ENCODE peak calls at places on chromosomes 1 and 21, in six cellular contexts. A is foreskin fibroblast, L is astrocyte of the spinal cord, U is psoas muscle, W is adrenal gland, S is AG04449. E is an unnamed sample.

GRCh38 chr1:145824499-145824842 is 471 bp downstream of the POLR3C start:
- DNase-seq in A (no peak), L (peak; percentile 11), U (no peak), W (no peak), S (no peak), E (no peak)

GRCh38 chr1:29851666-29852065 is 615.3 kb downstream of the PTPRU start:
- DNase-seq in A (no peak), L (no peak), U (no peak), W (no peak), S (no peak), E (no peak)

GRCh38 chr1:92953491-92953890 is 7.8 kb downstream of the DIPK1A start:
- DNase-seq in A (no peak), L (no peak), U (no peak), W (no peak), S (no peak), E (no peak)

GRCh38 chr1:160401972-160402795 is 1.8 kb downstream of the VANGL2 start:
- DNase-seq in A (no peak), L (no peak), U (no peak), W (no peak), S (no peak), E (no peak)

GRCh38 chr1:179178135-179178630 is 51.3 kb downstream of the ABL2 start:
- DNase-seq in A (no peak), L (no peak), U (no peak), W (no peak), S (no peak), E (no peak)

GRCh38 chr1:174262747-174263241 is 103.5 kb downstream of the RABGAP1L start:
- DNase-seq in A (peak; percentile 66), L (peak; percentile 76), U (no peak), W (no peak), S (no peak), E (no peak)

GRCh38 chr1:234891427-234891826 is 237.2 kb downstream of the TOMM20 start:
- DNase-seq in A (no peak), L (no peak), U (no peak), W (no peak), S (no peak), E (no peak)

GRCh38 chr1:26017606-26018005 is 4.0 kb upstream of the EXTL1 start:
- DNase-seq in A (no peak), L (no peak), U (no peak), W (no peak), S (peak; percentile 74), E (peak; percentile 30)

GRCh38 chr1:15736666-15737229 is 690 bp downstream of the SLC25A34 start:
- DNase-seq in A (no peak), L (no peak), U (no peak), W (no peak), S (no peak), E (no peak)

GRCh38 chr1:66696771-66697170 is 55.5 kb upstream of the DYNLT5 start:
- DNase-seq in A (no peak), L (no peak), U (no peak), W (no peak), S (no peak), E (no peak)

GRCh38 chr1:3992103-3992556 is 92.1 kb upstream of the C1orf174 start:
- DNase-seq in A (peak; percentile 2), L (no peak), U (no peak), W (no peak), S (no peak), E (no peak)

GRCh38 chr1:201900476-201900875 is 11.8 kb downstream of the SHISA4 start:
- DNase-seq in A (no peak), L (no peak), U (no peak), W (no peak), S (no peak), E (no peak)

GRCh38 chr1:169680377-169681019 is 30.9 kb downstream of the SELL start:
- DNase-seq in A (no peak), L (no peak), U (no peak), W (no peak), S (no peak), E (no peak)

GRCh38 chr1:222769181-222769580 is 32.2 kb downstream of the FAM177B start:
- DNase-seq in A (no peak), L (no peak), U (no peak), W (no peak), S (no peak), E (no peak)

GRCh38 chr1:53899206-53899628 is 5.2 kb downstream of the DIO1 start:
- DNase-seq in A (no peak), L (peak; percentile 87), U (peak; percentile 29), W (peak; percentile 49), S (no peak), E (peak; percentile 39)

GRCh38 chr1:3611170-3612019 is at the start of gene MEGF6:
- DNase-seq in A (peak; percentile 58), L (peak; percentile 19), U (peak; percentile 69), W (peak; percentile 43), S (no peak), E (peak; percentile 70)

GRCh38 chr1:111399792-111400610 is 27.5 kb downstream of the OVGP1 start:
- DNase-seq in A (peak; percentile 78), L (peak; percentile 47), U (no peak), W (peak; percentile 36), S (no peak), E (no peak)

GRCh38 chr1:29698626-29699025 is 462.3 kb downstream of the PTPRU start:
- DNase-seq in A (no peak), L (no peak), U (no peak), W (no peak), S (no peak), E (no peak)

GRCh38 chr21:45001134-45002095 is 61.6 kb downstream of the SLX9 start:
- DNase-seq in A (peak; percentile 79), L (peak; percentile 68), U (peak; percentile 88), W (peak; percentile 90), S (no peak), E (no peak)

GRCh38 chr1:167342846-167343245 is 122.2 kb downstream of the POU2F1 start:
- DNase-seq in A (no peak), L (no peak), U (no peak), W (no peak), S (no peak), E (no peak)

GRCh38 chr21:21111309-21111920 is 113.2 kb downstream of the NCAM2 start:
- DNase-seq in A (no peak), L (no peak), U (no peak), W (no peak), S (no peak), E (no peak)

GRCh38 chr1:6209661-6210605 is 4.0 kb downstream of the RNF207 start:
- DNase-seq in A (no peak), L (no peak), U (no peak), W (no peak), S (no peak), E (no peak)
- H3K4me3 ChIP-seq in A (peak overlapping the region; percentile 24), L (peak overlapping the region; percentile 35), U (peak overlapping the region; percentile 65), W (no peak overlapping the region), S (peak overlapping the region; percentile 57), E (no peak overlapping the region)

GRCh38 chr1:153922838-153923652 is at the start of gene GATAD2B:
- DNase-seq in A (peak; percentile 100), L (peak; percentile 100), U (peak; percentile 99), W (peak; percentile 100), S (peak; percentile 100), E (peak; percentile 100)
- H3K4me3 ChIP-seq in A (peak within 1 kb of the TSS; percentile 58), L (peak within 1 kb of the TSS; percentile 88), U (peak within 1 kb of the TSS; percentile 72), W (no peak within 1 kb of the TSS), S (peak within 1 kb of the TSS; percentile 96), E (peak within 1 kb of the TSS; percentile 95)

GRCh38 chr1:225919906-225920305 is 4.1 kb downstream of the PYCR2 start:
- DNase-seq in A (peak; percentile 92), L (peak; percentile 85), U (peak; percentile 62), W (peak; percentile 89), S (peak; percentile 33), E (no peak)

GRCh38 chr1:225923692-225924555 is at the start of gene PYCR2:
- DNase-seq in A (peak; percentile 99), L (peak; percentile 97), U (peak; percentile 97), W (peak; percentile 95), S (peak; percentile 75), E (peak; percentile 95)

GRCh38 chr1:225918280-225918679 is 5.8 kb downstream of the PYCR2 start:
- DNase-seq in A (no peak), L (no peak), U (no peak), W (no peak), S (no peak), E (no peak)

GRCh38 chr1:225923381-225923691 is 714 bp downstream of the PYCR2 start:
- DNase-seq in A (no peak), L (no peak), U (no peak), W (no peak), S (no peak), E (no peak)

GRCh38 chr1:225921734-225922709 is 2.0 kb downstream of the PYCR2 start:
- DNase-seq in A (no peak), L (no peak), U (no peak), W (no peak), S (no peak), E (no peak)
- H3K4me3 ChIP-seq in A (no peak overlapping the region), L (no peak overlapping the region), U (no peak overlapping the region), W (no peak overlapping the region), S (no peak overlapping the region), E (no peak overlapping the region)

GRCh38 chr1:11730429-11730861 is 5.5 kb upstream of the AGTRAP start:
- DNase-seq in A (peak; percentile 72), L (no peak), U (no peak), W (no peak), S (no peak), E (no peak)
- H3K4me3 ChIP-seq in A (no peak overlapping the region), L (no peak overlapping the region), U (no peak overlapping the region), W (no peak overlapping the region), S (no peak overlapping the region), E (no peak overlapping the region)

DNA sequence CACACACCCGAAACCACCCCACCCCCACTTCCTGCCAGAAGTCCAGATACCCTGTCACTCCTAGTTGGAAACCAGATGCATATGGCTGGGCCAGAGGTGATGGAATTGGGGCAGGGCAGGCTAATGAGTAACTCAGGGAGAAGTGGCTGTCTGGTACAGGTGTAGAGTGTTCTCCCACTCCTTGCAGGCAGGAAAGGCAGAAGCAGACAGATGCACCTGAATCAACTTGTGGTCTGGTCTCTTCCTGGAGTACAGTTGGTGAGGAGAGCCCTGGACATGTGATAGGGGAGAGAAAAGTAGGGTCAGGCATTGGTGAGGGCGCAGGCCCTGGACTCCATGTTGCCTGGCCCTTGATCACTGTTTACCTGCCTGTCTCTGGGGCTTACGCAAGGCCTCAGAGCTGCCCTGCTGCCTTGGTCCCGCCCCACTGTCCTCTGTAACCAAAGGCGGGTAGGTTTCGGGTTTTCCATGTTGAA is 2.5 kb downstream of the CGN start:
- DNase-seq in A (peak; percentile 48), L (no peak), U (no peak), W (no peak), S (no peak), E (no peak)
- H3K4me3 ChIP-seq in A (no peak overlapping the region), L (no peak overlapping the region), U (no peak overlapping the region), W (no peak overlapping the region), S (no peak overlapping the region), E (no peak overlapping the region)

DNA sequence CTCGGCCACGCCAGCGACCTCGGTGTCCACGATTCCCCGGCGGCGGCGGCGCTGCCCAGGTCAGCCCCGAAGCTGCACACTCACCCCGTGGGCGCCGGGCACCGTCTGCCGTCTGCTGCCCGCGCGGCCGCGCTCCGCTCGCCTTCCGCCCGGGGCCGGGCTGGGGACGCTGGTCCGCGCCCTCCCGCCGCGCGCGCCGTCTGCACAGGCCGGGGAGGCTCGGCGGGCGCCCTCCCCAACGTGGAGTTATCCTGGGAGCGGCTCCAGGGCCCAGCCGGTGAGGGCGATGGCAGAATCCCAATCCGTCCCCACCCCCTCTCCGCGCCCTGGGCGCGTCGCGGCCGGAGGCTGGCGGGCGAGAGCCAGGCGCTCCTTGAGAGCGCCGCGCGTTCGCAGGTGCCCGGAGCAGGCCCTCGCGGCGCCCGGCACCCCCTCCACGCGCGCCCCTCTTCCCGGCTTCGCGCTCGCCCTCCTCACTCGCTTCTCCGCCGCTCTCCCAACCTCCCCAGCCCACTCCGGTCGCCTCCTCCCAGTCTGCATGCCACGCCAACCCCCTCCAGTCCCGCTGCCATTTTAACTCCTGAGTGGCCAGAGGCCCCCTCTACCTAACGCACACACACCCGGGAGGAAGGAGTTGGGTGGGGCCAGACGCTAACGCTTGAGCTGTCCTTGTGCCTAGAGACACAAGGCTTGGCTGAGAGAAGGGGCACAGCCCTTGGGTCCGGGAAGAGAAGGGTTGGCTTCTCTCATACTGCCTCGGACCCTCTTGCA is at the start of gene LRRN2:
- DNase-seq in A (no peak), L (no peak), U (peak; percentile 39), W (no peak), S (no peak), E (no peak)
- H3K4me3 ChIP-seq in A (no peak within 1 kb of the TSS), L (no peak within 1 kb of the TSS), U (peak within 1 kb of the TSS; percentile 59), W (no peak within 1 kb of the TSS), S (no peak within 1 kb of the TSS), E (peak within 1 kb of the TSS; percentile 44)

E was measured in uterus.